ENCODE peak calls at places on chromosomes 12 and 14, in nine cellular contexts. K is fibroblast of mammary gland; A is suprapubic skin; S is DND-41; C is activated B cell treated with CpG ODN at 0.5 μM for 24 hours; W is SK-N-SH; D is CD8-positive, alpha-beta T cell; E is nephron progenitor cell; R is pancreas. B is an unnamed sample.

GRCh38 chr12:26338574-26339572 is 143.5 kb downstream of the SSPN start:
- DNase-seq in K (peak), R (no peak), E (no peak), S (no peak), A (no peak), W (no peak), C (no peak), D (no peak), B (no peak)

GRCh38 chr14:21308132-21308478 is 28.2 kb downstream of the RPGRIP1 start:
- DNase-seq in R (no peak), K (no peak), W (no peak), S (no peak), C (no peak), E (no peak), D (no peak), A (no peak), B (no peak)

GRCh38 chr12:120529641-120530314 is 820 bp upstream of the COQ5 start:
- DNase-seq in E (no peak), S (peak), R (no peak), D (no peak), K (peak), W (peak), C (no peak), A (no peak), B (no peak)

GRCh38 chr14:21874167-21874566 is 200.5 kb upstream of the OR4E1 start:
- DNase-seq in K (no peak), E (no peak), S (peak), C (no peak), A (no peak), D (no peak), R (no peak), W (no peak), B (no peak)

GRCh38 chr12:42129595-42130204 is 15.0 kb downstream of the GXYLT1 start:
- DNase-seq in D (no peak), R (no peak), S (peak), A (no peak), W (peak), C (no peak), E (peak), K (peak), B (no peak)

GRCh38 chr14:43359317-43359716 is 1147.8 kb downstream of the FSCB start:
- DNase-seq in K (no peak), W (no peak), A (no peak), S (no peak), R (no peak), C (no peak), E (no peak), D (no peak), B (no peak)

GRCh38 chr12:15580431-15580830 is 208.8 kb downstream of the EPS8 start:
- DNase-seq in A (no peak), K (no peak), D (peak), R (no peak), W (no peak), E (no peak), C (no peak), S (peak), B (no peak)

GRCh38 chr12:5783274-5783920 is 161.7 kb downstream of the ANO2 start:
- DNase-seq in W (no peak), A (no peak), S (no peak), K (no peak), E (no peak), R (no peak), C (no peak), D (no peak), B (no peak)

GRCh38 chr14:60768602-60769001 is 34.0 kb downstream of the MNAT1 start:
- DNase-seq in C (no peak), R (no peak), K (peak), D (no peak), E (no peak), W (no peak), A (no peak), S (no peak), B (no peak)

GRCh38 chr14:67168110-67168441 is 21.2 kb upstream of the GARIN2 start:
- DNase-seq in R (no peak), E (no peak), K (no peak), C (no peak), W (no peak), D (no peak), S (no peak), A (no peak), B (no peak)

GRCh38 chr12:4450551-4451112 is 5.0 kb upstream of the FGF6 start:
- DNase-seq in E (no peak), W (no peak), K (no peak), A (no peak), C (no peak), S (no peak), D (no peak), R (no peak), B (no peak)

GRCh38 chr12:123779551-123779950 is 17.4 kb downstream of the DNAH10 start:
- DNase-seq in C (no peak), D (no peak), K (no peak), S (no peak), A (no peak), W (no peak), R (no peak), E (no peak), B (no peak)

GRCh38 chr14:100867631-100868315 is 35.7 kb downstream of the RTL1 start:
- DNase-seq in K (no peak), W (no peak), D (no peak), E (no peak), C (no peak), S (no peak), A (peak), R (no peak), B (peak)

GRCh38 chr14:93231129-93231979 is 24.3 kb downstream of the UBR7 start:
- DNase-seq in S (no peak), C (no peak), R (no peak), W (peak), K (peak), E (no peak), A (no peak), D (no peak), B (no peak)

GRCh38 chr12:51393676-51394545 is 2.7 kb upstream of the GALNT6 start:
- DNase-seq in E (no peak), K (peak), A (no peak), D (peak), S (peak), C (no peak), R (no peak), W (no peak), B (no peak)

GRCh38 chr12:39675263-39675662 is 55.7 kb upstream of the ABCD2 start:
- DNase-seq in R (no peak), K (no peak), E (no peak), D (no peak), A (no peak), W (no peak), S (no peak), C (no peak), B (no peak)

GRCh38 chr14:55869397-55870049 is 248.7 kb upstream of the PELI2 start:
- DNase-seq in E (no peak), A (no peak), D (no peak), W (no peak), K (peak), C (no peak), S (no peak), R (no peak), B (no peak)

GRCh38 chr12:7303230-7303629 is 642 bp upstream of the ACSM4 start:
- DNase-seq in A (no peak), D (no peak), K (peak), W (no peak), E (no peak), C (no peak), S (no peak), R (no peak), B (no peak)

GRCh38 chr12:104998423-104999346 is 12.6 kb downstream of the NOPCHAP1 start:
- DNase-seq in W (no peak), C (no peak), A (no peak), R (peak), K (no peak), E (no peak), D (no peak), S (peak), B (no peak)

GRCh38 chr14:28784262-28785021 is 17.9 kb downstream of the FOXG1 start:
- DNase-seq in C (no peak), R (no peak), D (no peak), A (no peak), W (no peak), K (no peak), E (no peak), S (no peak), B (no peak)

GRCh38 chr12:47938594-47938993 is 24.8 kb upstream of the TMEM106C start:
- DNase-seq in W (no peak), D (no peak), C (no peak), R (no peak), S (no peak), K (no peak), E (no peak), A (no peak), B (no peak)

GRCh38 chr12:52870361-52871290 is 21.8 kb upstream of the KRT78 start:
- DNase-seq in K (peak), D (peak), W (peak), A (peak), C (peak), S (peak), R (peak), E (peak), B (peak)

GRCh38 chr12:69779928-69780327 is 41.3 kb downstream of the RAB3IP start:
- DNase-seq in W (peak), C (no peak), D (no peak), A (no peak), R (no peak), E (peak), K (peak), S (no peak), B (peak)

GRCh38 chr14:64885555-64885954 is 5.8 kb upstream of the SPTB start:
- DNase-seq in E (no peak), W (no peak), A (no peak), K (no peak), R (no peak), C (no peak), S (no peak), D (no peak), B (no peak)

GRCh38 chr12:75487310-75487709 is 6.8 kb downstream of the GLIPR1 start:
- DNase-seq in A (no peak), K (no peak), D (no peak), C (no peak), E (no peak), W (no peak), R (no peak), S (no peak), B (no peak)

GRCh38 chr12:52260351-52261210 is 13.9 kb upstream of the KRT86 start:
- DNase-seq in R (no peak), E (no peak), A (peak), D (no peak), C (no peak), K (peak), W (no peak), S (no peak), B (no peak)

GRCh38 chr12:113758165-113758924 is 207.8 kb downstream of the RBM19 start:
- DNase-seq in W (no peak), D (no peak), A (no peak), E (no peak), C (no peak), K (no peak), R (no peak), S (no peak), B (no peak)

GRCh38 chr12:129145381-129145780 is 292.1 kb downstream of the GLT1D1 start:
- DNase-seq in S (no peak), D (no peak), C (no peak), A (no peak), R (no peak), E (no peak), W (no peak), K (no peak), B (no peak)

GRCh38 chr14:49895480-49895879 is 2.6 kb downstream of the ARF6 start:
- DNase-seq in R (no peak), W (no peak), S (no peak), E (no peak), A (no peak), D (no peak), C (no peak), K (peak), B (no peak)

GRCh38 chr14:53715390-53715730 is 241.3 kb downstream of the BMP4 start:
- DNase-seq in E (no peak), S (no peak), W (no peak), D (no peak), A (no peak), K (peak), C (no peak), R (no peak), B (no peak)

GRCh38 chr12:67795235-67795634 is 146.7 kb downstream of the DYRK2 start:
- DNase-seq in E (no peak), W (no peak), C (no peak), R (no peak), D (no peak), K (no peak), A (no peak), S (no peak), B (no peak)

GRCh38 chr14:44589180-44589579 is 82.1 kb upstream of the FSCB start:
- DNase-seq in S (no peak), D (no peak), R (no peak), W (no peak), K (no peak), E (no peak), C (no peak), A (no peak), B (no peak)

GRCh38 chr14:28751467-28752058 is 15.0 kb upstream of the FOXG1 start:
- DNase-seq in A (no peak), W (peak), D (no peak), C (no peak), E (peak), R (no peak), K (peak), S (peak), B (peak)

GRCh38 chr14:54597795-54598443 is 31.0 kb downstream of the SAMD4A start:
- DNase-seq in C (no peak), A (no peak), D (no peak), E (no peak), W (no peak), K (peak), R (no peak), S (no peak), B (no peak)

GRCh38 chr14:73633517-73634332 is 11.1 kb upstream of the DNAL1 start:
- DNase-seq in A (peak), W (peak), S (peak), E (peak), K (peak), D (peak), R (peak), C (peak), B (peak)

GRCh38 chr14:32998433-32998832 is 59.8 kb downstream of the NPAS3 start:
- DNase-seq in A (no peak), K (peak), W (no peak), R (no peak), S (no peak), D (no peak), E (no peak), C (no peak), B (no peak)

GRCh38 chr12:21940972-21941521 is at the start of gene ABCC9:
- DNase-seq in R (peak), W (peak), E (peak), C (no peak), D (no peak), A (peak), S (no peak), K (peak), B (peak)

GRCh38 chr14:57999471-57999870 is 133.6 kb upstream of the SLC35F4 start:
- DNase-seq in A (no peak), S (no peak), W (no peak), C (no peak), D (no peak), R (no peak), K (peak), E (no peak), B (no peak)

GRCh38 chr12:51771008-51771407 is 77.5 kb downstream of the FIGNL2 start:
- DNase-seq in A (no peak), K (no peak), E (no peak), C (no peak), S (no peak), R (no peak), W (no peak), D (no peak), B (no peak)

GRCh38 chr12:3305464-3305863 is 185.5 kb upstream of the PRMT8 start:
- DNase-seq in S (no peak), K (no peak), W (no peak), D (no peak), C (no peak), E (no peak), A (no peak), R (no peak), B (no peak)

GRCh38 chr12:3305904-3306619 is 184.9 kb upstream of the PRMT8 start:
- DNase-seq in A (no peak), S (no peak), K (no peak), R (no peak), D (no peak), E (no peak), C (no peak), W (no peak), B (no peak)

GRCh38 chr12:3302406-3303041 is 188.5 kb upstream of the PRMT8 start:
- DNase-seq in K (no peak), E (no peak), W (no peak), A (no peak), R (no peak), C (no peak), D (no peak), S (no peak), B (no peak)

GRCh38 chr12:3304436-3305135 is 186.4 kb upstream of the PRMT8 start:
- DNase-seq in S (no peak), E (peak), W (no peak), A (no peak), D (no peak), K (peak), R (no peak), C (no peak), B (no peak)

DNA sequence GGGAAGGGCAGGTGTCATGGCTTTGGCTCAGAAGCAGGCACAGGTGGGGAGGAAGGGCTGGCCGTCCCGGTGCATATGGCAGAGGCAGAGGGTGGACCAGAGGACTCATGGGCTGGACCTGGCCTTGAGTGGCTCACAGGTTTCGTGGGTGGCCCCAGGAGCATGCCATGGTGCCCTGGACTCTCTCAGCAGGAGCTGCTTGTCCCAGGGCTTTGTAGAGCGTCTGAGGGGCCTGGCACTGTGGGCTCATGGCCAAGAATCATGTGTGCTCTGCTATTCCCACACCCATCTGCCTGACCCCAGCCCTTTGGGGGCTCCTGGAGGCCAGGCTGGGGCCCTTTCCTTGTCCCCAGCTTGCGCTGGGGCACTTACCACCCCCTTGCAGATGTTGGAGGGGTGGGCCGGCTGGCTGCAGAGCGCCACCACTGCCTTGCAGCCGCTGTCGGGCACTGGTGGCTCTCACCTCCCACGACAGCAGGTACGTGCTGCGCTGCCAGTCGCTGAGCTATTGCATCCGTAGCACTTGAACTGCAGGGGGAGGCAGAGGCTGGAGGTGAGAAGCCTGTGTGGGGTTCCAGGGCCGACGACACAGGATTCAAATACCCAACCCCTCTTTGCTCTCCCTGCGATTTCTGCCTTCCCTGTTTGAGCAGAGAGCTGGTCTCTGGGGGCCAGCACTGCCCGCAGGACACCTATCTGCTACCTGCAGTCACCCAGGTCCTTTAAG is 187.4 kb upstream of the PRMT8 start:
- DNase-seq in C (no peak), S (no peak), E (peak), W (peak), A (no peak), D (no peak), R (no peak), K (no peak), B (peak)
- TF ChIP-seq CTCF in C (no peak), S (no peak), E (no peak), W (no peak), A (no peak), D (no peak), R (no peak), K (no peak), B (no peak)

DNA sequence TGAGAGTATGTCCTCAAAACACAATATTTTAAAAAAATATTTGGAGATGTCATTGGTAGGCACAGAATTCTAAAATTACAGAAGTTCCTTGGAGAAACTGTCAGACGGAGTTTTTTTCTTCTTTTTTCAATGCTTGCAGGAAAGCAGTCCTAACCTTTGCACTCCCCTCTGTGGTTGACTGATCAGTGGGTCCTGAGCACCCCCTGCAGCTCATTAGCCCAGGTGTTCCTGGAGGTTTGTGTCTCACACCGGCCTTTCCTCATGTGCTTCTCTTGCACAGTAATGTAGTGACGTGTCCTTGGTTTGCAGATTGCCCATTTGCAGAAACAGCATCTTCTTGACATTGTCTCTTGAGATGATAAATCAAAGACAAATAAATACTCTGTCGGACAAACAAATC is 513.0 kb downstream of the TMEM121 start:
- DNase-seq in S (peak), R (peak), A (no peak), E (no peak), D (peak), C (peak), K (peak), W (peak), B (no peak)
- TF ChIP-seq CTCF in S (peak), R (no peak), A (no peak), E (no peak), D (peak), C (no peak), K (peak), W (peak), B (no peak)

GRCh38 chr12:132546647-132547046 is 56.7 kb downstream of the FBRSL1 start:
- DNase-seq in W (no peak), E (peak), A (no peak), D (no peak), C (no peak), K (no peak), S (no peak), R (no peak), B (no peak)
- TF ChIP-seq CTCF in W (no peak), E (no peak), A (no peak), D (no peak), C (no peak), K (no peak), S (no peak), R (no peak), B (no peak)

GRCh38 chr14:89221109-89221508 is 195.9 kb downstream of the FOXN3 start:
- DNase-seq in K (peak), C (no peak), A (no peak), W (no peak), R (no peak), D (no peak), E (no peak), S (no peak), B (no peak)
- TF ChIP-seq CTCF in K (no peak), C (no peak), A (no peak), W (no peak), R (no peak), D (no peak), E (no peak), S (no peak), B (no peak)

B was measured in glutamatergic neuron.